ENCODE peak calls at places on chromosomes 11 and 22, in seven cellular contexts. K is tibial nerve, C is ovary, D is K562, L is sigmoid colon, M is stomach, H is A549. T is an unnamed sample. For H3K4me1, the result is how much of the 10 kb centered on the place peaks cover.

GRCh38 chr22:50002791-50003190 is 9.8 kb downstream of the IL17REL start:
- DNase-seq in M (no peak), L (no peak), C (no peak), H (no peak), K (no peak), D (no peak), T (peak)

GRCh38 chr11:8357505-8357888 is 93.8 kb upstream of the LMO1 start:
- DNase-seq in H (no peak), C (no peak), K (no peak), D (no peak), L (no peak), M (no peak), T (no peak)

GRCh38 chr11:14119357-14119756 is 156.8 kb downstream of the SPON1 start:
- DNase-seq in K (no peak), C (no peak), M (no peak), L (no peak), H (no peak), D (no peak), T (no peak)

GRCh38 chr22:44893731-44894080 is 116.1 kb downstream of the PHF21B start:
- DNase-seq in D (no peak), K (no peak), L (no peak), M (no peak), H (no peak), C (no peak), T (peak)

GRCh38 chr11:59261150-59261549 is 48.4 kb upstream of the MPEG1 start:
- DNase-seq in M (no peak), H (no peak), D (no peak), L (no peak), K (no peak), C (no peak), T (no peak)

GRCh38 chr11:129895126-129896041 is at the start of gene NFRKB:
- DNase-seq in K (peak), H (peak), M (peak), D (peak), L (peak), C (peak), T (peak)

GRCh38 chr11:116955949-116956348 is 118.5 kb upstream of the APOA1 start:
- DNase-seq in M (no peak), C (no peak), D (no peak), L (no peak), K (no peak), H (no peak), T (no peak)

GRCh38 chr22:44330188-44330726 is 17.5 kb upstream of the SHISAL1 start:
- DNase-seq in K (no peak), C (no peak), H (no peak), M (no peak), D (no peak), L (peak), T (no peak)

GRCh38 chr22:34105461-34106062 is 185.3 kb upstream of the LARGE1 start:
- DNase-seq in K (peak), M (peak), C (peak), D (no peak), H (peak), L (peak), T (peak)

GRCh38 chr11:76666408-76666807 is 4.1 kb downstream of the LRRC32 start:
- DNase-seq in C (peak), H (no peak), K (no peak), D (no peak), L (peak), M (no peak), T (peak)

GRCh38 chr11:87301785-87302540 is 264.2 kb downstream of the TMEM135 start:
- DNase-seq in H (no peak), C (no peak), L (no peak), K (no peak), D (no peak), M (no peak), T (no peak)

GRCh38 chr22:22703715-22704114 is 59.3 kb downstream of the GGTLC2 start:
- DNase-seq in H (peak), M (no peak), K (no peak), L (no peak), C (no peak), D (no peak), T (no peak)

GRCh38 chr22:25154686-25154999 is 45.0 kb upstream of the CRYBB3 start:
- DNase-seq in M (no peak), D (no peak), C (no peak), L (no peak), H (no peak), K (no peak), T (no peak)

GRCh38 chr11:68889948-68890446 is 13.6 kb downstream of the MRPL21 start:
- DNase-seq in K (peak), H (peak), L (peak), M (no peak), C (peak), D (peak), T (peak)

GRCh38 chr22:19810381-19811141 is 44.1 kb downstream of the GNB1L start:
- DNase-seq in D (no peak), H (no peak), K (no peak), L (peak), M (no peak), C (peak), T (no peak)

GRCh38 chr11:70281114-70281729 is 10.7 kb downstream of the PPFIA1 start:
- DNase-seq in M (no peak), H (no peak), K (peak), D (no peak), L (peak), C (no peak), T (no peak)

GRCh38 chr11:74437441-74437840 is 29.9 kb downstream of the KCNE3 start:
- DNase-seq in H (no peak), C (no peak), D (no peak), K (no peak), M (no peak), L (no peak), T (no peak)

GRCh38 chr22:46549971-46550641 is 12.7 kb upstream of the CELSR1 start:
- DNase-seq in D (no peak), M (no peak), K (no peak), H (no peak), C (no peak), L (no peak), T (no peak)

GRCh38 chr11:43868852-43869567 is 11.6 kb upstream of the ALKBH3 start:
- DNase-seq in D (peak), C (no peak), L (no peak), K (no peak), H (peak), M (no peak), T (no peak)

GRCh38 chr22:33909075-33909458 is 11.2 kb downstream of the LARGE1 start:
- DNase-seq in L (peak), D (no peak), H (peak), M (no peak), C (peak), K (no peak), T (peak)

GRCh38 chr11:72239296-72239848 is 4.6 kb downstream of the PHOX2A start:
- DNase-seq in H (no peak), D (no peak), C (no peak), M (no peak), L (peak), K (no peak), T (peak)

GRCh38 chr22:32723632-32724031 is 77.9 kb upstream of the TIMP3 start:
- DNase-seq in K (peak), C (no peak), L (peak), H (no peak), M (peak), D (no peak), T (peak)

GRCh38 chr11:77392842-77393241 is 81.1 kb downstream of the PAK1 start:
- DNase-seq in C (no peak), H (no peak), D (no peak), L (no peak), M (no peak), K (no peak), T (no peak)

GRCh38 chr11:130906616-130907015 is 9.7 kb downstream of the SNX19 start:
- DNase-seq in K (no peak), M (no peak), C (no peak), D (no peak), L (no peak), H (no peak), T (no peak)

GRCh38 chr22:50146440-50147228 is 23.9 kb upstream of the PANX2 start:
- DNase-seq in D (peak), L (peak), M (peak), K (peak), H (peak), C (peak), T (peak)

GRCh38 chr11:73058989-73059674 is 83.0 kb downstream of the FCHSD2 start:
- DNase-seq in K (no peak), L (no peak), D (no peak), C (no peak), H (no peak), M (no peak), T (no peak)

GRCh38 chr11:109421981-109422590 is at the start of gene C11orf87:
- DNase-seq in M (no peak), D (no peak), C (no peak), L (no peak), K (no peak), H (no peak), T (no peak)

GRCh38 chr11:66189031-66189745 is 79.3 kb upstream of the RAB1B start:
- DNase-seq in K (no peak), L (no peak), C (no peak), H (peak), M (no peak), D (no peak), T (no peak)

GRCh38 chr11:18322818-18323570 is 627 bp downstream of the GTF2H1 start:
- DNase-seq in M (no peak), C (no peak), D (no peak), L (no peak), K (peak), H (peak), T (no peak)
- H3K4me1 ChIP-seq in M (under half), C (under half), D (under half), L (under half), K (half or more), H (under half), T (half or more)

GRCh38 chr11:46719543-46720218 is 668 bp downstream of the F2 start:
- DNase-seq in M (no peak), L (no peak), D (no peak), K (no peak), C (no peak), H (no peak), T (no peak)

GRCh38 chr11:46718155-46719019 is 626 bp upstream of the F2 start:
- DNase-seq in M (peak), H (peak), D (no peak), C (no peak), K (no peak), L (no peak), T (peak)

GRCh38 chr11:46721286-46721685 is 2.3 kb downstream of the F2 start:
- DNase-seq in K (no peak), L (no peak), C (no peak), H (no peak), D (no peak), M (no peak), T (no peak)

GRCh38 chr11:46722566-46723358 is 3.7 kb downstream of the F2 start:
- DNase-seq in M (no peak), C (no peak), D (no peak), L (no peak), H (no peak), K (no peak), T (no peak)

DNA sequence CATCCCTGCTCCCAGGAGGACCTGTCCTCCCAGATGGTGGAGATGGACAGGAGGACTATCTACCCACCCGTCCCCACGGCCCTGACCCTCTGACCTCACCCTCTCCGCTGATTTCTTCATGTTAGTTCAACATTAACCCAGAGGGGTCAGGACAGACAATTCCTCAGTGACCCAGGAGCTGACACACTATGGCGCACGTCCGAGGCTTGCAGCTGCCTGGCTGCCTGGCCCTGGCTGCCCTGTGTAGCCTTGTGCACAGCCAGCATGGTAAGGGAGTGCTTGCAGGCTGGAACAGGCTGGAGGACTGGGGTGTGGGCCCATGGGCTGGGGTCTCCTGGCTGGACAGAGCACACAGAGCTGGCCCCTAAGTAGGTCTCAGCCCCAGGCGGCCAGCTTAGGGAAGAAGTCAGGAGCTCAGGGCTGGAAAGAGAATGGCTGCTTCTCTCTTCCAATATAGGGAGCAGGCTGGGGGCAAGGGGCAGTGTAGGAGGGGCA is at the start of gene F2:
- DNase-seq in K (no peak), H (peak), D (no peak), C (no peak), M (no peak), L (no peak), T (no peak)
- TF ChIP-seq EP300 in K (no peak), H (no peak), D (no peak), C (no peak), M (no peak), L (no peak), T (no peak)

GRCh38 chr11:119434531-119435330 is 11.8 kb upstream of the THY1 start:
- DNase-seq in M (no peak), L (no peak), K (no peak), C (no peak), H (no peak), D (no peak), T (no peak)
- H3K4me1 ChIP-seq in M (under half), L (under half), K (under half), C (under half), H (under half), D (under half), T (under half)

DNA sequence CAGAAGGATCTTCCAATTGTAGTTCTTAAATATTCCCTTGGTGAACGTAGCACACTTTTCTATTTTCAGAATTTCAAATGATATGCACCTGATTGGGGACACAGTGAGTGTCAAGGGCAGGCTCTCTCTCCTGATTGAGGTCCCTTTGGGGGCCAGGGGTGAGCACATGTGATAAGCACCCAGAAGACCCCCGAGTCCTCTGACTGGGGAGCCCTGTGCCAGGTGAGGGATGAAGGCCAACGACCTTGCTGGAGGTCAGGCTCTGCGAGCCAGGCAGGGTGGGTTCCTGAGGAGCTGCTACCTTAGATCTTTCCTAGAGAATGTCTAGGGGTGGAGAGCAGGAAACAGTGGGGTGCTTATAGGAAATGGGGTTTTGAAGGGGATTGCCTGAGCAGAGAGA is 1253.9 kb downstream of the BRD1 start:
- DNase-seq in D (no peak), C (no peak), K (no peak), H (no peak), L (no peak), M (no peak), T (no peak)
- TF ChIP-seq EP300 in D (no peak), C (no peak), K (no peak), H (no peak), L (no peak), M (no peak), T (no peak)